ENCODE peak calls at places on chromosomes 7 and 10, in four cellular contexts. J is WTC11, X is HepG2, Q is GM12878. V is an unnamed sample.
A peak's percentile ranks its signal among the peaks of the same experiment; 100 is the strongest.

GRCh38 chr7:121752706-121753105 is 120.3 kb upstream of the PTPRZ1 start:
- DNase-seq in Q (no peak), J (no peak), X (peak; percentile 5), V (no peak)

GRCh38 chr10:16965740-16966447 is 148.7 kb upstream of the RSU1 start:
- DNase-seq in Q (no peak), X (peak; percentile 55), J (no peak), V (no peak)

GRCh38 chr7:55641273-55641691 is 69.0 kb upstream of the VOPP1 start:
- DNase-seq in J (peak; percentile 17), X (peak; percentile 71), Q (peak; percentile 65), V (peak; percentile 68)

GRCh38 chr7:131197920-131198610 is 129.6 kb upstream of the MKLN1 start:
- DNase-seq in X (no peak), J (no peak), Q (no peak), V (no peak)

GRCh38 chr7:111511845-111512244 is 50.4 kb downstream of the IMMP2L start:
- DNase-seq in Q (no peak), J (no peak), X (no peak), V (no peak)

GRCh38 chr7:50367098-50367497 is 62.6 kb downstream of the IKZF1 start:
- DNase-seq in Q (no peak), J (no peak), X (no peak), V (no peak)

GRCh38 chr10:30903397-30904138 is 128.1 kb downstream of the ZNF438 start:
- DNase-seq in Q (no peak), X (no peak), J (no peak), V (no peak)

GRCh38 chr7:108459922-108460551 is 3.8 kb upstream of the NRCAM start:
- DNase-seq in J (no peak), X (peak; percentile 38), Q (no peak), V (peak; percentile 67)

GRCh38 chr7:131026297-131027003 is 292.4 kb upstream of the KLF14 start:
- DNase-seq in Q (no peak), J (no peak), X (no peak), V (no peak)

GRCh38 chr7:50594734-50595537 is 29.7 kb upstream of the DDC start:
- DNase-seq in Q (no peak), J (no peak), X (peak; percentile 19), V (no peak)

GRCh38 chr7:74180866-74181265 is 6.7 kb downstream of the EIF4H start:
- DNase-seq in Q (no peak), X (no peak), J (no peak), V (no peak)

GRCh38 chr10:77692782-77693181 is 55.2 kb upstream of the KCNMA1 start:
- DNase-seq in Q (no peak), J (no peak), X (no peak), V (no peak)

GRCh38 chr7:27501001-27501400 is 161.7 kb downstream of the HIBADH start:
- DNase-seq in Q (no peak), J (no peak), X (no peak), V (peak; percentile 66)

GRCh38 chr10:3496138-3496537 is 288.9 kb downstream of the KLF6 start:
- DNase-seq in Q (no peak), X (no peak), J (no peak), V (no peak)

GRCh38 chr10:102414749-102415148 is 3.8 kb downstream of the PSD start:
- DNase-seq in Q (no peak), X (no peak), J (no peak), V (no peak)

GRCh38 chr10:97830064-97830463 is 19.6 kb upstream of the GOLGA7B start:
- DNase-seq in Q (no peak), J (no peak), X (no peak), V (no peak)

GRCh38 chr10:93760490-93760889 is 2.8 kb downstream of the LGI1 start:
- DNase-seq in Q (no peak), J (no peak), X (no peak), V (no peak)

GRCh38 chr7:33243319-33243881 is 114.0 kb downstream of the BBS9 start:
- DNase-seq in Q (no peak), J (no peak), X (peak; percentile 48), V (peak; percentile 23)

GRCh38 chr7:27170936-27171635 is 3.0 kb downstream of the HOXA10 start:
- DNase-seq in X (peak; percentile 26), J (no peak), Q (no peak), V (no peak)

GRCh38 chr10:127216786-127217185 is 20.4 kb upstream of the INSYN2A start:
- DNase-seq in Q (no peak), J (no peak), X (no peak), V (no peak)

GRCh38 chr7:73738220-73738611 is 386 bp downstream of the ABHD11 start:
- DNase-seq in X (no peak), Q (no peak), J (peak; percentile 64), V (peak; percentile 86)

GRCh38 chr10:95360122-95360715 is 69.4 kb upstream of the PDLIM1 start:
- DNase-seq in X (no peak), Q (no peak), J (no peak), V (peak; percentile 44)

GRCh38 chr7:125516194-125516593 is 586.6 kb upstream of the POT1 start:
- DNase-seq in J (no peak), Q (no peak), X (no peak), V (no peak)

GRCh38 chr7:12458520-12459131 is 55.0 kb upstream of the VWDE start:
- DNase-seq in Q (no peak), X (peak; percentile 28), J (no peak), V (peak; percentile 71)

GRCh38 chr7:54898659-54899340 is 120.0 kb upstream of the EGFR start:
- DNase-seq in Q (no peak), J (no peak), X (no peak), V (no peak)

GRCh38 chr7:117269895-117270294 is 53.0 kb downstream of the WNT2 start:
- DNase-seq in J (no peak), X (no peak), Q (no peak), V (no peak)

GRCh38 chr7:132782777-132783633 is 206.7 kb upstream of the PLXNA4 start:
- DNase-seq in J (no peak), X (no peak), Q (no peak), V (no peak)

GRCh38 chr10:96017227-96017687 is 26.1 kb upstream of the CCNJ start:
- DNase-seq in X (peak; percentile 68), J (peak; percentile 29), Q (peak; percentile 32), V (peak; percentile 51)

GRCh38 chr7:50307368-50308012 is 3.0 kb downstream of the IKZF1 start:
- DNase-seq in X (no peak), J (no peak), Q (no peak), V (peak; percentile 45)

GRCh38 chr10:127906548-127907377 is at the start of gene PTPRE:
- DNase-seq in X (no peak), J (peak; percentile 76), Q (no peak), V (peak; percentile 59)

DNA sequence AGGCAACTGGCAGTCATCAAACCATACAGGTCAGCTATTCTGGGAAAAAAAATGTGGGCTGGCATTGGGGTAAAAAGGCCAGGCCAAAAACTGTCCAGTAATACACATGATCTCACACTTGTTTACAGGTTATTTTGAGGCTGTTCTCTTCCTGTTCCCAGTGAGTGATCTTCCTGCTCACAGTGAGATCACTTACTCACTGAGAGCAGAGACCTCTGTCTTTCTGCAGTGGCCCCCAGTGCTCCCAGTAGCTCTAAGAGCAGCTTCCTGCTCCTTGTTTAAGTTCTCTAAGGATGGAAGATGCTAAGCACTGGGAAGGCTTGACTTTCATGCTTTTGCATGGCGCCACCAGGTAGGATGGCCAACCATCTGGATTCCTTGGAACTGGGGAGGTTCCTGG is 93.5 kb upstream of the KIAA1217 start:
- DNase-seq in J (no peak), X (no peak), Q (no peak), V (no peak)
- TF ChIP-seq NR2C2 in J (no peak), X (no peak), Q (no peak), V (no peak)

GRCh38 chr10:110641256-110641655 is 2.9 kb upstream of the RBM20 start:
- DNase-seq in Q (no peak), J (peak; percentile 70), X (peak; percentile 56), V (peak; percentile 64)
- TF ChIP-seq NR2C2 in Q (no peak), J (no peak), X (no peak), V (peak; percentile 49)

DNA sequence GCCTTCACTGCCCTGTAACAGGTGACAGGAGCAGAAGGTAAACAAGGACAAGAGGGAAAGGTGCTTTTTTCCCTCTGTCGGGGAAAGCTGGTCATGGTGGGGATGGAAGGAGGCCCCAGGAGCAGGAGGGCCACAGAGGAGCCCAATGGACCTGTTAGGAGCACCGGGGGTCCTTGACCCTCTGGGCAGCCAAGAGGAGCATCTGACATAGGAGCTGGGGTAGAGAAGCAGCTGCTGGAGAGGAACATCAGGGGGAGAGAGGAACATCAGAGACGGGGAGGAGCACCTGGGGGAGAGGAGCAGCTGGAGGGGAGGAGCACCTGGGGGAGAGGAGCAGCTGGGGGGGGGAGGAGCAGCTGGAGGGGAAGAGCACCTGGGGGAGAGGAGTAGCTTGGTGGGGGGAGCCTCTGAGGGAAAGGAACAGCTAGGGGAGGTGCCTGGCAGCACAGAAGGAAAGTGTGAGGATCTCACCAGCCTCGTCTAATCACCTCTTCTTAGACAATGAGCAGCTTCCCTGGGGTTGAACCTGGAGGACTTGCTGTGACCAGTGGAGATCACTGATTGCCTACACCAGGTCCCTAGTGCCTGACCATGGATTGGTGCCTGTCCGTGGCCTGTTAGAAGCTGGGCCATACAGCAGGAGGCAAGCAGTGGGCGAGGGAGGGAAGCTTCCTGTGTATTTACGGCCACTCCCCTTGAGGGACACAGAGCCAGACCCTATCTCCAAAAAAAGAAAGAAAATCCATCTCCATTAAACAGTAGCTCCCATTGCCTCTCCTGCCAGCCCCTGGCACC is 37.6 kb downstream of the JAKMIP3 start:
- DNase-seq in J (no peak), Q (no peak), X (no peak), V (no peak)
- TF ChIP-seq NR2C2 in J (no peak), Q (no peak), X (no peak), V (no peak)

GRCh38 chr7:150404785-150405583 is 25.9 kb downstream of the ZNF775 start:
- DNase-seq in Q (no peak), X (peak; percentile 75), J (peak; percentile 80), V (peak; percentile 96)

GRCh38 chr7:150407588-150408392 is 28.7 kb downstream of the ZNF775 start:
- DNase-seq in Q (no peak), J (no peak), X (no peak), V (no peak)

GRCh38 chr7:150405584-150406310 is 26.6 kb downstream of the ZNF775 start:
- DNase-seq in Q (no peak), J (peak; percentile 67), X (no peak), V (peak; percentile 87)

GRCh38 chr7:150406311-150406564 is 27.1 kb downstream of the ZNF775 start:
- DNase-seq in J (no peak), X (no peak), Q (no peak), V (no peak)

DNA sequence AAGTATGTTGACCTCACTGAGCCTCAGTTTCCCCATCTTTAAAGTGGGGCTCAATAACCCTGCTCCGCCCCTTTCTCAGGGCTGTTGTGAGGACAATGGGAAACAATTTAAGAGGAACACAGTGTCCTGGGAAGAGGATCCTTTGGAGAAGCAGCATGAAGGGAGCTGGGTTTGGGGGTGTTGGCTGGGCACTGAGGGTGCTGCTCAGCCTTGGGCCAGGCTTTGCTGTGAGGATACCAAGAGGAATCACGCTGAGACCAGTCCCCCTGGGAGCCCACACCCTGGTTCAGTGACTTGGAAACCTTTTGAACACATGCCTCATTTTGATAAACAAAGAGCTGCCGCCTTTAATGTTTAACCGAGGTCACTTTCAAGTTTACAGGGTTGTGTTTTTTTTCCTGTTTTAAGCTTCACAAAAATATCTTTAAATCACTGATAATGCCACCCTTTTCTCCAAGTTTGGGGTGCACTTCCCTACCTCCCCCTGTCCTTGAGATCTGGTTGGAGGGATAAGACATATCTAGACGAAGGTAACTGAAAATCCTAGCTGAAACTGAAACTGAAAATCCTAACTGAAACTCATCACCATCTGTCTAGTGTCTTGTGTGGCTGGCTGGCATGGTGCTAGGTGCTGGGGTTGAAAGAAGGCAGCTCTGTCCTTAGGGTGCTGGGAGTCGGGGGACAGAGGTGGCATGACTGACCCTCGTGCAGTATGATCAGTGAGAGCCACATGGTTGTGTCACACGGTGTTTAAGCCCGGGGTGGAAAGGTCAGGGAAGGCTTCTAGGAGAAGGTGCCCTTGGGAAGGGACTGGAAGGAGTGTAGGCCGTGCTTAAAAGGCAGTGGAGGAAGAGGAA is 27.7 kb downstream of the ZNF775 start:
- DNase-seq in Q (peak; percentile 86), X (peak; percentile 80), J (no peak), V (no peak)
- TF ChIP-seq NR2C2 in Q (no peak), X (peak; percentile 22), J (no peak), V (peak; percentile 80)